ENCODE peak calls at places on chromosomes 13 and 19, in eight cellular contexts. M is RCC 7860; Y is ACHN; P is epithelial cell of esophagus; D is stimulated activated naive B cell treated with anti-CD40 and anti-IgM and Interleukin-4, amounts not matched to agents 10 μg/mL and 1 μg/mL and 100 μg/mL, for 72 hours; S is progenitor cell of endocrine pancreas; C is hippocampal formation; G is GOT3. F is an unnamed sample.
A peak's percentile ranks its signal among the peaks of the same experiment; 100 is the strongest.

GRCh38 chr13:40185393-40185792 is 481.0 kb downstream of the FOXO1 start:
- DNase-seq in M (no peak), Y (no peak), P (no peak), D (no peak), S (no peak), C (no peak), G (no peak), F (no peak)

GRCh38 chr19:45863840-45864628 is at the start of gene FOXA3:
- DNase-seq in M (peak; percentile 7), Y (peak; percentile 59), P (peak; percentile 43), D (peak; percentile 39), S (peak; percentile 71), C (peak; percentile 5), G (no peak), F (peak; percentile 27)

GRCh38 chr19:5594521-5594950 is 26.8 kb upstream of the TINCR start:
- DNase-seq in M (no peak), Y (no peak), P (no peak), D (no peak), S (no peak), C (no peak), G (no peak), F (no peak)

GRCh38 chr13:89902223-89902622 is 1445.3 kb upstream of the MIR17HG start:
- DNase-seq in M (no peak), Y (no peak), P (no peak), D (no peak), S (no peak), C (no peak), G (no peak), F (no peak)

GRCh38 chr19:4971424-4971793 is 2.5 kb downstream of the KDM4B start:
- DNase-seq in M (no peak), Y (no peak), P (peak; percentile 44), D (no peak), S (no peak), C (no peak), G (no peak), F (no peak)

GRCh38 chr19:35725216-35725861 is 7.5 kb downstream of the KMT2B start:
- DNase-seq in M (no peak), Y (no peak), P (no peak), D (no peak), S (no peak), C (no peak), G (no peak), F (no peak)

GRCh38 chr19:32863841-32864240 is 5.7 kb downstream of the SLC7A9 start:
- DNase-seq in M (no peak), Y (no peak), P (no peak), D (no peak), S (no peak), C (no peak), G (no peak), F (no peak)

GRCh38 chr19:41206926-41207750 is 11.9 kb upstream of the AXL start:
- DNase-seq in M (no peak), Y (no peak), P (no peak), D (no peak), S (no peak), C (no peak), G (no peak), F (no peak)

GRCh38 chr19:3162418-3163229 is 15.9 kb upstream of the S1PR4 start:
- DNase-seq in M (no peak), Y (no peak), P (peak; percentile 45), D (no peak), S (no peak), C (no peak), G (no peak), F (peak; percentile 72)

GRCh38 chr13:39107484-39108040 is 69.3 kb downstream of the NHLRC3 start:
- DNase-seq in M (no peak), Y (no peak), P (no peak), D (no peak), S (no peak), C (no peak), G (no peak), F (no peak)

GRCh38 chr19:40762754-40763153 is 11.8 kb downstream of the SNRPA start:
- DNase-seq in M (no peak), Y (no peak), P (no peak), D (no peak), S (no peak), C (no peak), G (no peak), F (no peak)

GRCh38 chr19:38506375-38506722 is 72.9 kb downstream of the RYR1 start:
- DNase-seq in M (no peak), Y (no peak), P (no peak), D (no peak), S (no peak), C (no peak), G (no peak), F (no peak)

GRCh38 chr13:45490068-45490467 is 25.3 kb downstream of the COG3 start:
- DNase-seq in M (no peak), Y (peak; percentile 33), P (peak; percentile 30), D (no peak), S (no peak), C (no peak), G (no peak), F (peak; percentile 24)

GRCh38 chr13:21901772-21902708 is 231.2 kb downstream of the FGF9 start:
- DNase-seq in M (no peak), Y (no peak), P (no peak), D (no peak), S (no peak), C (no peak), G (no peak), F (no peak)

GRCh38 chr13:68509734-68510621 is 1279.8 kb upstream of the PCDH9 start:
- DNase-seq in M (no peak), Y (peak; percentile 24), P (peak; percentile 67), D (no peak), S (no peak), C (no peak), G (no peak), F (no peak)

GRCh38 chr13:83622422-83622784 is 259.9 kb downstream of the SLITRK1 start:
- DNase-seq in M (no peak), Y (no peak), P (peak; percentile 89), D (no peak), S (no peak), C (no peak), G (no peak), F (no peak)

GRCh38 chr19:9968820-9969687 is 32.7 kb upstream of the OLFM2 start:
- DNase-seq in M (no peak), Y (no peak), P (no peak), D (no peak), S (no peak), C (no peak), G (no peak), F (no peak)

GRCh38 chr13:106372199-106373160 is 163.0 kb downstream of the EFNB2 start:
- DNase-seq in M (no peak), Y (no peak), P (peak; percentile 51), D (no peak), S (no peak), C (no peak), G (no peak), F (no peak)

GRCh38 chr13:38366954-38367645 is 17.4 kb downstream of the UFM1 start:
- DNase-seq in M (peak; percentile 16), Y (no peak), P (peak; percentile 67), D (no peak), S (no peak), C (no peak), G (no peak), F (no peak)

GRCh38 chr19:11735375-11735774 is 3.4 kb downstream of the ZNF823 start:
- DNase-seq in M (no peak), Y (no peak), P (peak; percentile 70), D (no peak), S (no peak), C (no peak), G (no peak), F (no peak)

GRCh38 chr13:106503272-106503671 is 32.2 kb downstream of the EFNB2 start:
- DNase-seq in M (no peak), Y (no peak), P (peak; percentile 66), D (no peak), S (no peak), C (no peak), G (no peak), F (no peak)

GRCh38 chr19:3324405-3324856 is 42.0 kb upstream of the NFIC start:
- DNase-seq in M (peak; percentile 13), Y (peak; percentile 47), P (peak; percentile 35), D (peak; percentile 39), S (peak; percentile 57), C (no peak), G (no peak), F (peak; percentile 62)

GRCh38 chr13:112686364-112686763 is 3.5 kb upstream of the ATP11A start:
- DNase-seq in M (no peak), Y (no peak), P (no peak), D (no peak), S (peak; percentile 5), C (no peak), G (no peak), F (no peak)

GRCh38 chr19:18119243-18120105 is 21.9 kb downstream of the MAST3 start:
- DNase-seq in M (no peak), Y (no peak), P (no peak), D (no peak), S (no peak), C (no peak), G (no peak), F (no peak)

GRCh38 chr19:51365211-51366049 is 758 bp downstream of the ETFB start:
- DNase-seq in M (peak; percentile 42), Y (peak; percentile 23), P (peak; percentile 39), D (no peak), S (no peak), C (no peak), G (peak; percentile 11), F (peak; percentile 47)

GRCh38 chr19:51469162-51469561 is 9.2 kb upstream of the CEACAM18 start:
- DNase-seq in M (no peak), Y (no peak), P (no peak), D (no peak), S (no peak), C (no peak), G (no peak), F (no peak)

GRCh38 chr13:19159181-19159580 is 22.4 kb downstream of the TUBA3C start:
- DNase-seq in M (no peak), Y (no peak), P (no peak), D (no peak), S (no peak), C (no peak), G (no peak), F (no peak)

GRCh38 chr13:91058066-91058465 is 289.4 kb upstream of the MIR17HG start:
- DNase-seq in M (no peak), Y (peak; percentile 34), P (peak; percentile 67), D (no peak), S (no peak), C (no peak), G (no peak), F (no peak)

GRCh38 chr13:68715651-68716050 is 1392.0 kb upstream of the ATXN8OS start:
- DNase-seq in M (no peak), Y (no peak), P (peak; percentile 10), D (no peak), S (no peak), C (no peak), G (no peak), F (peak; percentile 71)

GRCh38 chr13:44396963-44397580 is 23.4 kb downstream of the SERP2 start:
- DNase-seq in M (no peak), Y (no peak), P (no peak), D (no peak), S (no peak), C (no peak), G (no peak), F (no peak)

GRCh38 chr13:66618702-66619101 is 611.4 kb downstream of the PCDH9 start:
- DNase-seq in M (peak; percentile 13), Y (peak; percentile 45), P (peak; percentile 53), D (no peak), S (no peak), C (no peak), G (no peak), F (peak; percentile 59)

GRCh38 chr13:35891973-35892441 is 239.2 kb downstream of the DCLK1 start:
- DNase-seq in M (peak; percentile 63), Y (peak; percentile 2), P (peak; percentile 94), D (no peak), S (no peak), C (no peak), G (no peak), F (no peak)

GRCh38 chr13:80131204-80131603 is 209.7 kb downstream of the SPRY2 start:
- DNase-seq in M (peak; percentile 6), Y (peak; percentile 70), P (no peak), D (no peak), S (peak; percentile 20), C (peak; percentile 78), G (no peak), F (peak; percentile 87)

GRCh38 chr19:2579678-2580280 is 103.9 kb downstream of the GADD45B start:
- DNase-seq in M (no peak), Y (no peak), P (no peak), D (no peak), S (no peak), C (no peak), G (no peak), F (no peak)